ENCODE peak calls at places on chromosomes 1 and 21, in six cellular contexts. T is H9, O is IMR-90, X is mesenchymal stem cell, V is neuronal stem cell, H is H1. B is an unnamed sample.

GRCh38 chr1:98086796-98087195 is 166.0 kb upstream of the DPYD start:
- DNase-seq in T (peak), O (peak), X (peak), V (peak), H (peak), B (peak)

GRCh38 chr1:72568113-72568512 is 285.8 kb upstream of the NEGR1 start:
- DNase-seq in T (no peak), O (no peak), X (no peak), V (no peak), H (no peak), B (no peak)

GRCh38 chr1:79398501-79398900 is 392.0 kb upstream of the ADGRL4 start:
- DNase-seq in T (no peak), O (no peak), X (no peak), V (no peak), H (no peak), B (no peak)

GRCh38 chr1:92882817-92883216 is 51.0 kb downstream of the RPL5 start:
- DNase-seq in T (no peak), O (no peak), X (no peak), V (no peak), H (no peak), B (no peak)

GRCh38 chr1:21607549-21608529 is 61.3 kb downstream of the RAP1GAP start:
- DNase-seq in T (peak), O (peak), X (peak), V (peak), H (peak), B (peak)

GRCh38 chr1:77499466-77499865 is 183.0 kb downstream of the ZZZ3 start:
- DNase-seq in T (no peak), O (no peak), X (no peak), V (no peak), H (no peak), B (no peak)

GRCh38 chr1:104853276-104853675 is 1103.6 kb downstream of the AMY1C start:
- DNase-seq in T (no peak), O (no peak), X (no peak), V (no peak), H (no peak), B (no peak)

GRCh38 chr1:198829948-198830347 is 191.1 kb downstream of the PTPRC start:
- DNase-seq in T (peak), O (peak), X (peak), V (no peak), H (no peak), B (no peak)

GRCh38 chr1:5993553-5994510 is 1.6 kb upstream of the NPHP4 start:
- DNase-seq in T (no peak), O (no peak), X (no peak), V (no peak), H (no peak), B (no peak)

GRCh38 chr1:171174895-171175294 is 10.2 kb upstream of the FMO2 start:
- DNase-seq in T (no peak), O (no peak), X (no peak), V (no peak), H (no peak), B (no peak)

GRCh38 chr1:26010800-26011199 is 10.8 kb upstream of the EXTL1 start:
- DNase-seq in T (peak), O (no peak), X (no peak), V (no peak), H (no peak), B (no peak)

GRCh38 chr1:201539561-201540404 is 856 bp downstream of the NAV1 start:
- DNase-seq in T (peak), O (peak), X (peak), V (no peak), H (no peak), B (peak)

GRCh38 chr1:33317946-33318345 is 3.0 kb downstream of the A3GALT2 start:
- DNase-seq in T (no peak), O (peak), X (no peak), V (no peak), H (no peak), B (peak)

GRCh38 chr1:205319081-205320018 is 2.2 kb downstream of the NUAK2 start:
- DNase-seq in T (no peak), O (peak), X (peak), V (no peak), H (no peak), B (no peak)

GRCh38 chr1:212595787-212596714 is 12.5 kb upstream of the ATF3 start:
- DNase-seq in T (no peak), O (peak), X (peak), V (no peak), H (no peak), B (peak)

GRCh38 chr21:38376693-38377092 is 119.9 kb downstream of the KCNJ15 start:
- DNase-seq in T (no peak), O (no peak), X (no peak), V (no peak), H (no peak), B (no peak)

GRCh38 chr1:201122321-201123017 is 4.5 kb downstream of the ASCL5 start:
- DNase-seq in T (no peak), O (no peak), X (no peak), V (no peak), H (no peak), B (no peak)

GRCh38 chr1:212680691-212681090 is 18.9 kb downstream of the BATF3 start:
- DNase-seq in T (no peak), O (no peak), X (no peak), V (no peak), H (no peak), B (no peak)

GRCh38 chr1:85563139-85563538 is 17.4 kb upstream of the CCN1 start:
- DNase-seq in T (no peak), O (peak), X (peak), V (no peak), H (no peak), B (no peak)

GRCh38 chr1:209875510-209875909 is 47.7 kb downstream of the UTP25 start:
- DNase-seq in T (peak), O (peak), X (peak), V (peak), H (no peak), B (peak)

GRCh38 chr21:34123609-34124008 is 50.2 kb downstream of the MRPS6 start:
- DNase-seq in T (no peak), O (no peak), X (no peak), V (no peak), H (no peak), B (no peak)

GRCh38 chr1:9384751-9385245 is 92.1 kb downstream of the SPSB1 start:
- DNase-seq in T (no peak), O (no peak), X (peak), V (no peak), H (no peak), B (no peak)

GRCh38 chr1:211764701-211765100 is 65.9 kb downstream of the LPGAT1 start:
- DNase-seq in T (no peak), O (no peak), X (no peak), V (no peak), H (no peak), B (peak)

GRCh38 chr1:158942490-158942889 is 11.1 kb downstream of the PYHIN1 start:
- DNase-seq in T (no peak), O (no peak), X (no peak), V (no peak), H (no peak), B (no peak)

GRCh38 chr1:24379733-24380315 is 33.8 kb downstream of the STPG1 start:
- DNase-seq in T (no peak), O (peak), X (peak), V (no peak), H (no peak), B (no peak)

GRCh38 chr1:207828485-207829158 is 76.8 kb downstream of the CD46 start:
- DNase-seq in T (peak), O (peak), X (peak), V (peak), H (peak), B (peak)

GRCh38 chr1:202187697-202188407 is 5.7 kb upstream of the LGR6 start:
- DNase-seq in T (no peak), O (no peak), X (no peak), V (no peak), H (no peak), B (no peak)

GRCh38 chr1:231190456-231190855 is 28.6 kb downstream of the TRIM67 start:
- DNase-seq in T (no peak), O (no peak), X (no peak), V (no peak), H (no peak), B (no peak)

DNA sequence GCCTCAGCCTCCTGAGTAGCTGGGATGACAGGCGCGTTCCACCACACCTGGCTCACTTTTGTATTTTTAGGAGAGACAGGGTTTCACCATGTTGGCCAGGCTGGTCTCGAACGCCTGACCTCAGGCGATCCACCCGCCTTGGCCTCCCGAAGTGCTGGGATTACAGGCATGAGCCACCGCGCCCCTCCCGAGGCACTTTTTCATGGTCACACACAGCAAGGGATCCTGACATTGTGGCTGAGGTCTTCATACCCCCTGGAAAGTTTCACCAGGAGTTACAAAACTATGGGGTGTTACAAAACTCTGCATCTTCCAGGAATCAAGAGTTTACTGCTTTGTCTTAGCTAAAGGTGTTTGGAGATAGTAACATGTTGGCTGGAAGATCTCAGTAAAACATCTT is 234.3 kb upstream of the TMEM51 start:
- DNase-seq in T (no peak), O (no peak), X (no peak), V (no peak), H (no peak), B (no peak)
- H4K91ac ChIP-seq in T (no peak), O (no peak), X (peak), V (no peak), H (no peak), B (no peak)

GRCh38 chr1:166875302-166875733 is 746 bp downstream of the TADA1 start:
- DNase-seq in T (no peak), O (no peak), X (no peak), V (no peak), H (no peak), B (no peak)

GRCh38 chr1:166870584-166870983 is 5.5 kb downstream of the TADA1 start:
- DNase-seq in T (no peak), O (no peak), X (no peak), V (no peak), H (no peak), B (no peak)

GRCh38 chr1:166874464-166874863 is 1.6 kb downstream of the TADA1 start:
- DNase-seq in T (no peak), O (no peak), X (no peak), V (no peak), H (no peak), B (no peak)

GRCh38 chr1:166876540-166876838 is 425 bp upstream of the TADA1 start:
- DNase-seq in T (no peak), O (no peak), X (no peak), V (no peak), H (no peak), B (no peak)

DNA sequence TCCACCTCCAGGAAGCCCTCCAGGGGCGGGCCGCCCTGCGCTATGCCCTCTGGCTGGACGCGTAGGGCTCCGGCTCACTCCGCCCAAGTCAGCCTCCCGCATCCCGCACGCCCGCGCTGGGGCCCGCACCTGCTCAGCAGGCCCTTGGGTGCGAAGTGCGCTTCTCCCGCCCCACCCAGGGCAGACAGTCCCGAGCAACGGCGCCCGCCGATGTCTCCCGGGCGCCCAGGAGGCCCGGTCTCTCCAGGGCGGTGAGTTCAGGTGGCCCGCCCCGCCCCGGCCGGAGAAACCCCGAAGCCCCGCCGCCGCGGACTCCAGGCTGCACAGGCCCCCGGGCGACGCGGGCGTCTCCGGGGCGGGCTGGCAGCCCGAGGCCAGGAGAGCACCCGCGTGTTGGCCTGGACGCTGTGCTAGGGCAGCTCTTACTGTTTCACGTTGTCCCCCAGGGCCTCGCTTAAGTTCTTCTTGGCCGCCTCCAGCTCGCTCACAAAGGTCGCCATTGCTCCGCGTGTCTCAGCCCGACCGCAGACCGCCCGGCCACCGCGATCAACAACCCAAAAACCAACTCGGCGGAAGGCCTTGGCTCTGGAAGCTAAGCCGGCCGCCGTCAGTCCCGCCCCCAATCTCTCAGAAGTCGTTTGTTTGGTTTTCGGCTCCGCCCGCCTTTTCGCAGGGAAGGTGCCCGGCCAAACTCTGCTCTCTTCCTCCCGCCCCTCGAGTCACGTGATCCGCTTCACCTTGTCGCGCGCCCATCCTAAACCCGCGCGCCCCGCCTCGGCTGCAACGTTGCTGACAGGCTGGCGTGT is at the start of gene TADA1:
- DNase-seq in T (peak), O (peak), X (peak), V (peak), H (peak), B (peak)
- H3K4me2 ChIP-seq in T (peak), O (peak), X (peak), V (peak), H (peak), B (peak)

GRCh38 chr1:50739125-50739524 is 220.9 kb downstream of the FAF1 start:
- DNase-seq in T (no peak), O (no peak), X (no peak), V (no peak), H (no peak), B (no peak)
- H4K91ac ChIP-seq in T (no peak), O (no peak), X (no peak), V (no peak), H (no peak), B (no peak)

GRCh38 chr1:53862507-53862906 is 24.4 kb upstream of the NDC1 start:
- DNase-seq in T (no peak), O (no peak), X (no peak), V (no peak), H (no peak), B (no peak)
- H3K4me2 ChIP-seq in T (no peak), O (no peak), X (no peak), V (no peak), H (no peak), B (no peak)

B was measured in trophoblast cell.